ENCODE peak calls at places on chromosomes 6 and 20, in eight cellular contexts. One of them, this sample, is unnamed.

GRCh38 chr6:131029661-131030297 is 33.3 kb downstream of the EPB41L2 start:
- DNase-seq in EH: peak
- DNase-seq in effector CD8-positive, alpha-beta T cell: no peak
- DNase-seq in posterior cingulate gyrus: no peak
- DNase-seq in lower lobe of right lung: no peak
- DNase-seq in HTR-8/SVneo: no peak
- DNase-seq in cardiac fibroblast: peak
- DNase-seq in M059J: peak
- DNase-seq in this sample: no peak

GRCh38 chr6:166587631-166588413 is 1.3 kb upstream of the RAMACL start:
- DNase-seq in EH: no peak
- DNase-seq in effector CD8-positive, alpha-beta T cell: no peak
- DNase-seq in posterior cingulate gyrus: no peak
- DNase-seq in lower lobe of right lung: no peak
- DNase-seq in HTR-8/SVneo: no peak
- DNase-seq in cardiac fibroblast: no peak
- DNase-seq in M059J: no peak
- DNase-seq in this sample: no peak

GRCh38 chr6:1702580-1703051 is 92.9 kb downstream of the FOXC1 start:
- DNase-seq in EH: peak
- DNase-seq in effector CD8-positive, alpha-beta T cell: no peak
- DNase-seq in posterior cingulate gyrus: no peak
- DNase-seq in lower lobe of right lung: no peak
- DNase-seq in HTR-8/SVneo: no peak
- DNase-seq in cardiac fibroblast: no peak
- DNase-seq in M059J: no peak
- DNase-seq in this sample: no peak

GRCh38 chr6:42436825-42437224 is 14.9 kb downstream of the TRERF1 start:
- DNase-seq in EH: peak
- DNase-seq in effector CD8-positive, alpha-beta T cell: no peak
- DNase-seq in posterior cingulate gyrus: no peak
- DNase-seq in lower lobe of right lung: no peak
- DNase-seq in HTR-8/SVneo: no peak
- DNase-seq in cardiac fibroblast: no peak
- DNase-seq in M059J: no peak
- DNase-seq in this sample: no peak

GRCh38 chr20:62742979-62743776 is 34.5 kb downstream of the NTSR1 start:
- DNase-seq in EH: no peak
- DNase-seq in effector CD8-positive, alpha-beta T cell: no peak
- DNase-seq in posterior cingulate gyrus: peak
- DNase-seq in lower lobe of right lung: peak
- DNase-seq in HTR-8/SVneo: no peak
- DNase-seq in cardiac fibroblast: no peak
- DNase-seq in M059J: no peak
- DNase-seq in this sample: no peak

GRCh38 chr6:75947935-75948334 is 124.5 kb downstream of the IMPG1 start:
- DNase-seq in EH: no peak
- DNase-seq in effector CD8-positive, alpha-beta T cell: no peak
- DNase-seq in posterior cingulate gyrus: no peak
- DNase-seq in lower lobe of right lung: no peak
- DNase-seq in HTR-8/SVneo: no peak
- DNase-seq in cardiac fibroblast: no peak
- DNase-seq in M059J: no peak
- DNase-seq in this sample: no peak

GRCh38 chr6:32883789-32884188 is 29.8 kb downstream of the PSMB9 start:
- DNase-seq in EH: peak
- DNase-seq in effector CD8-positive, alpha-beta T cell: no peak
- DNase-seq in posterior cingulate gyrus: no peak
- DNase-seq in lower lobe of right lung: peak
- DNase-seq in HTR-8/SVneo: no peak
- DNase-seq in cardiac fibroblast: peak
- DNase-seq in M059J: peak
- DNase-seq in this sample: peak

GRCh38 chr20:5168582-5169396 is 42.0 kb downstream of the CDS2 start:
- DNase-seq in EH: peak
- DNase-seq in effector CD8-positive, alpha-beta T cell: no peak
- DNase-seq in posterior cingulate gyrus: no peak
- DNase-seq in lower lobe of right lung: no peak
- DNase-seq in HTR-8/SVneo: peak
- DNase-seq in cardiac fibroblast: peak
- DNase-seq in M059J: peak
- DNase-seq in this sample: peak

GRCh38 chr6:44641344-44641743 is 253.8 kb downstream of the CDC5L start:
- DNase-seq in EH: no peak
- DNase-seq in effector CD8-positive, alpha-beta T cell: no peak
- DNase-seq in posterior cingulate gyrus: no peak
- DNase-seq in lower lobe of right lung: no peak
- DNase-seq in HTR-8/SVneo: no peak
- DNase-seq in cardiac fibroblast: peak
- DNase-seq in M059J: no peak
- DNase-seq in this sample: no peak

GRCh38 chr6:40251609-40252008 is 317.3 kb upstream of the MOCS1 start:
- DNase-seq in EH: no peak
- DNase-seq in effector CD8-positive, alpha-beta T cell: no peak
- DNase-seq in posterior cingulate gyrus: no peak
- DNase-seq in lower lobe of right lung: no peak
- DNase-seq in HTR-8/SVneo: no peak
- DNase-seq in cardiac fibroblast: no peak
- DNase-seq in M059J: no peak
- DNase-seq in this sample: peak

GRCh38 chr6:156980515-156980914 is 203.3 kb downstream of the ARID1B start:
- DNase-seq in EH: no peak
- DNase-seq in effector CD8-positive, alpha-beta T cell: no peak
- DNase-seq in posterior cingulate gyrus: no peak
- DNase-seq in lower lobe of right lung: no peak
- DNase-seq in HTR-8/SVneo: peak
- DNase-seq in cardiac fibroblast: no peak
- DNase-seq in M059J: peak
- DNase-seq in this sample: peak

GRCh38 chr20:60010689-60011417 is 52.6 kb downstream of the CDH26 start:
- DNase-seq in EH: no peak
- DNase-seq in effector CD8-positive, alpha-beta T cell: no peak
- DNase-seq in posterior cingulate gyrus: no peak
- DNase-seq in lower lobe of right lung: no peak
- DNase-seq in HTR-8/SVneo: no peak
- DNase-seq in cardiac fibroblast: no peak
- DNase-seq in M059J: no peak
- DNase-seq in this sample: no peak

GRCh38 chr6:100153656-100154055 is 159.6 kb upstream of the MCHR2 start:
- DNase-seq in EH: no peak
- DNase-seq in effector CD8-positive, alpha-beta T cell: no peak
- DNase-seq in posterior cingulate gyrus: no peak
- DNase-seq in lower lobe of right lung: no peak
- DNase-seq in HTR-8/SVneo: no peak
- DNase-seq in cardiac fibroblast: no peak
- DNase-seq in M059J: no peak
- DNase-seq in this sample: no peak

GRCh38 chr6:167578371-167578901 is 248.3 kb upstream of the AFDN start:
- DNase-seq in EH: no peak
- DNase-seq in effector CD8-positive, alpha-beta T cell: no peak
- DNase-seq in posterior cingulate gyrus: no peak
- DNase-seq in lower lobe of right lung: no peak
- DNase-seq in HTR-8/SVneo: no peak
- DNase-seq in cardiac fibroblast: no peak
- DNase-seq in M059J: no peak
- DNase-seq in this sample: no peak

GRCh38 chr20:46400828-46401477 is 5.5 kb downstream of the ELMO2 start:
- DNase-seq in EH: peak
- DNase-seq in effector CD8-positive, alpha-beta T cell: no peak
- DNase-seq in posterior cingulate gyrus: no peak
- DNase-seq in lower lobe of right lung: no peak
- DNase-seq in HTR-8/SVneo: peak
- DNase-seq in cardiac fibroblast: peak
- DNase-seq in M059J: no peak
- DNase-seq in this sample: peak

GRCh38 chr20:32982617-32983458 is 21.4 kb downstream of the SUN5 start:
- DNase-seq in EH: no peak
- DNase-seq in effector CD8-positive, alpha-beta T cell: no peak
- DNase-seq in posterior cingulate gyrus: peak
- DNase-seq in lower lobe of right lung: no peak
- DNase-seq in HTR-8/SVneo: no peak
- DNase-seq in cardiac fibroblast: no peak
- DNase-seq in M059J: peak
- DNase-seq in this sample: peak

GRCh38 chr6:161439093-161439492 is 165.2 kb upstream of the AGPAT4 start:
- DNase-seq in EH: peak
- DNase-seq in effector CD8-positive, alpha-beta T cell: no peak
- DNase-seq in posterior cingulate gyrus: peak
- DNase-seq in lower lobe of right lung: no peak
- DNase-seq in HTR-8/SVneo: peak
- DNase-seq in cardiac fibroblast: peak
- DNase-seq in M059J: peak
- DNase-seq in this sample: no peak

GRCh38 chr6:137102050-137102848 is 57.5 kb upstream of the IL20RA start:
- DNase-seq in EH: no peak
- DNase-seq in effector CD8-positive, alpha-beta T cell: no peak
- DNase-seq in posterior cingulate gyrus: no peak
- DNase-seq in lower lobe of right lung: no peak
- DNase-seq in HTR-8/SVneo: no peak
- DNase-seq in cardiac fibroblast: no peak
- DNase-seq in M059J: no peak
- DNase-seq in this sample: no peak

GRCh38 chr6:105359419-105360366 is 43.2 kb downstream of the PREP start:
- DNase-seq in EH: peak
- DNase-seq in effector CD8-positive, alpha-beta T cell: no peak
- DNase-seq in posterior cingulate gyrus: no peak
- DNase-seq in lower lobe of right lung: no peak
- DNase-seq in HTR-8/SVneo: peak
- DNase-seq in cardiac fibroblast: peak
- DNase-seq in M059J: peak
- DNase-seq in this sample: peak

GRCh38 chr6:17930321-17930993 is 57.0 kb downstream of the KIF13A start:
- DNase-seq in EH: peak
- DNase-seq in effector CD8-positive, alpha-beta T cell: no peak
- DNase-seq in posterior cingulate gyrus: no peak
- DNase-seq in lower lobe of right lung: no peak
- DNase-seq in HTR-8/SVneo: no peak
- DNase-seq in cardiac fibroblast: peak
- DNase-seq in M059J: peak
- DNase-seq in this sample: no peak

GRCh38 chr20:20820104-20820503 is 107.7 kb upstream of the RALGAPA2 start:
- DNase-seq in EH: no peak
- DNase-seq in effector CD8-positive, alpha-beta T cell: no peak
- DNase-seq in posterior cingulate gyrus: no peak
- DNase-seq in lower lobe of right lung: no peak
- DNase-seq in HTR-8/SVneo: no peak
- DNase-seq in cardiac fibroblast: peak
- DNase-seq in M059J: no peak
- DNase-seq in this sample: no peak

GRCh38 chr20:24771651-24772061 is 177.4 kb upstream of the CST7 start:
- DNase-seq in EH: no peak
- DNase-seq in effector CD8-positive, alpha-beta T cell: no peak
- DNase-seq in posterior cingulate gyrus: no peak
- DNase-seq in lower lobe of right lung: no peak
- DNase-seq in HTR-8/SVneo: no peak
- DNase-seq in cardiac fibroblast: no peak
- DNase-seq in M059J: no peak
- DNase-seq in this sample: no peak

GRCh38 chr6:39819226-39819625 is 27.1 kb downstream of the DAAM2 start:
- DNase-seq in EH: no peak
- DNase-seq in effector CD8-positive, alpha-beta T cell: no peak
- DNase-seq in posterior cingulate gyrus: no peak
- DNase-seq in lower lobe of right lung: no peak
- DNase-seq in HTR-8/SVneo: no peak
- DNase-seq in cardiac fibroblast: peak
- DNase-seq in M059J: no peak
- DNase-seq in this sample: no peak

GRCh38 chr6:84512396-84512795 is 252.0 kb downstream of the TBX18 start:
- DNase-seq in EH: peak
- DNase-seq in effector CD8-positive, alpha-beta T cell: no peak
- DNase-seq in posterior cingulate gyrus: no peak
- DNase-seq in lower lobe of right lung: no peak
- DNase-seq in HTR-8/SVneo: no peak
- DNase-seq in cardiac fibroblast: no peak
- DNase-seq in M059J: no peak
- DNase-seq in this sample: no peak

GRCh38 chr6:36615018-36615761 is 21.0 kb downstream of the SRSF3 start:
- DNase-seq in EH: peak
- DNase-seq in effector CD8-positive, alpha-beta T cell: no peak
- DNase-seq in posterior cingulate gyrus: no peak
- DNase-seq in lower lobe of right lung: peak
- DNase-seq in HTR-8/SVneo: no peak
- DNase-seq in cardiac fibroblast: peak
- DNase-seq in M059J: peak
- DNase-seq in this sample: no peak

GRCh38 chr6:138736640-138737039 is 36.9 kb upstream of the CCDC28A start:
- DNase-seq in EH: peak
- DNase-seq in effector CD8-positive, alpha-beta T cell: no peak
- DNase-seq in posterior cingulate gyrus: no peak
- DNase-seq in lower lobe of right lung: no peak
- DNase-seq in HTR-8/SVneo: no peak
- DNase-seq in cardiac fibroblast: no peak
- DNase-seq in M059J: no peak
- DNase-seq in this sample: no peak

GRCh38 chr6:150324044-150324443 is 44.8 kb upstream of the IYD start:
- DNase-seq in EH: no peak
- DNase-seq in effector CD8-positive, alpha-beta T cell: no peak
- DNase-seq in posterior cingulate gyrus: no peak
- DNase-seq in lower lobe of right lung: no peak
- DNase-seq in HTR-8/SVneo: no peak
- DNase-seq in cardiac fibroblast: no peak
- DNase-seq in M059J: no peak
- DNase-seq in this sample: peak

GRCh38 chr6:170032197-170032596 is 258.7 kb downstream of the DLL1 start:
- DNase-seq in EH: no peak
- DNase-seq in effector CD8-positive, alpha-beta T cell: no peak
- DNase-seq in posterior cingulate gyrus: no peak
- DNase-seq in lower lobe of right lung: peak
- DNase-seq in HTR-8/SVneo: no peak
- DNase-seq in cardiac fibroblast: no peak
- DNase-seq in M059J: no peak
- DNase-seq in this sample: no peak

GRCh38 chr6:48613221-48613949 is 502.4 kb upstream of the PTCHD4 start:
- DNase-seq in EH: no peak
- DNase-seq in effector CD8-positive, alpha-beta T cell: no peak
- DNase-seq in posterior cingulate gyrus: no peak
- DNase-seq in lower lobe of right lung: no peak
- DNase-seq in HTR-8/SVneo: no peak
- DNase-seq in cardiac fibroblast: peak
- DNase-seq in M059J: no peak
- DNase-seq in this sample: no peak

GRCh38 chr6:13278184-13278583 is 50.2 kb downstream of the TBC1D7 start:
- DNase-seq in EH: no peak
- DNase-seq in effector CD8-positive, alpha-beta T cell: no peak
- DNase-seq in posterior cingulate gyrus: no peak
- DNase-seq in lower lobe of right lung: no peak
- DNase-seq in HTR-8/SVneo: no peak
- DNase-seq in cardiac fibroblast: no peak
- DNase-seq in M059J: no peak
- DNase-seq in this sample: no peak

GRCh38 chr20:32891926-32892660 is 33.4 kb downstream of the EFCAB8 start:
- DNase-seq in EH: no peak
- DNase-seq in effector CD8-positive, alpha-beta T cell: no peak
- DNase-seq in posterior cingulate gyrus: no peak
- DNase-seq in lower lobe of right lung: no peak
- DNase-seq in HTR-8/SVneo: no peak
- DNase-seq in cardiac fibroblast: no peak
- DNase-seq in M059J: no peak
- DNase-seq in this sample: no peak

GRCh38 chr6:39998126-39998525 is 63.9 kb upstream of the MOCS1 start:
- DNase-seq in EH: no peak
- DNase-seq in effector CD8-positive, alpha-beta T cell: no peak
- DNase-seq in posterior cingulate gyrus: no peak
- DNase-seq in lower lobe of right lung: no peak
- DNase-seq in HTR-8/SVneo: no peak
- DNase-seq in cardiac fibroblast: no peak
- DNase-seq in M059J: no peak
- DNase-seq in this sample: no peak

GRCh38 chr6:28947831-28948270 is 24.1 kb upstream of the TRIM27 start:
- DNase-seq in EH: peak
- DNase-seq in effector CD8-positive, alpha-beta T cell: no peak
- DNase-seq in posterior cingulate gyrus: no peak
- DNase-seq in lower lobe of right lung: no peak
- DNase-seq in HTR-8/SVneo: no peak
- DNase-seq in cardiac fibroblast: peak
- DNase-seq in M059J: peak
- DNase-seq in this sample: peak

GRCh38 chr20:5092765-5093339 is 26.9 kb downstream of the PCNA start:
- DNase-seq in EH: no peak
- DNase-seq in effector CD8-positive, alpha-beta T cell: no peak
- DNase-seq in posterior cingulate gyrus: no peak
- DNase-seq in lower lobe of right lung: no peak
- DNase-seq in HTR-8/SVneo: no peak
- DNase-seq in cardiac fibroblast: no peak
- DNase-seq in M059J: no peak
- DNase-seq in this sample: no peak